ENCODE peak calls at places on chromosomes 2 and 18, in seven cellular contexts. One of them, this sample, is unnamed.

GRCh38 chr2:9053534-9053931 is 50.0 kb upstream of the MBOAT2 start:
- DNase-seq in K562: no peak
- DNase-seq in HepG2: no peak
- DNase-seq in HCT116: no peak
- DNase-seq in HL-60: no peak
- DNase-seq in GM12878: no peak
- DNase-seq in GM23338: no peak
- DNase-seq in this sample: no peak

GRCh38 chr2:10497797-10498251 is 49.7 kb upstream of the ODC1 start:
- DNase-seq in HepG2: peak
- DNase-seq in GM12878: no peak
- DNase-seq in K562: peak
- DNase-seq in HCT116: peak
- DNase-seq in HL-60: peak
- DNase-seq in GM23338: no peak
- DNase-seq in this sample: no peak

GRCh38 chr2:178449700-178450573 is 1.0 kb downstream of the PRKRA start:
- DNase-seq in HepG2: peak
- DNase-seq in HCT116: no peak
- DNase-seq in K562: no peak
- DNase-seq in HL-60: peak
- DNase-seq in GM12878: no peak
- DNase-seq in GM23338: no peak
- DNase-seq in this sample: no peak

GRCh38 chr18:944440-944839 is 39.8 kb downstream of the ADCYAP1 start:
- DNase-seq in K562: no peak
- DNase-seq in GM23338: no peak
- DNase-seq in HL-60: no peak
- DNase-seq in GM12878: no peak
- DNase-seq in HCT116: no peak
- DNase-seq in HepG2: no peak
- DNase-seq in this sample: no peak

GRCh38 chr2:61361068-61361467 is 109.8 kb downstream of the USP34 start:
- DNase-seq in K562: no peak
- DNase-seq in GM12878: no peak
- DNase-seq in HepG2: no peak
- DNase-seq in HCT116: no peak
- DNase-seq in HL-60: no peak
- DNase-seq in GM23338: no peak
- DNase-seq in this sample: no peak

GRCh38 chr18:23143059-23143831 is 8.0 kb downstream of the CABLES1 start:
- DNase-seq in HCT116: peak
- DNase-seq in GM23338: no peak
- DNase-seq in K562: no peak
- DNase-seq in GM12878: no peak
- DNase-seq in HepG2: no peak
- DNase-seq in HL-60: peak
- DNase-seq in this sample: no peak

GRCh38 chr18:64851796-64852195 is 702.9 kb upstream of the LINC00305 start:
- DNase-seq in HCT116: no peak
- DNase-seq in HepG2: no peak
- DNase-seq in K562: no peak
- DNase-seq in GM12878: no peak
- DNase-seq in GM23338: no peak
- DNase-seq in HL-60: no peak
- DNase-seq in this sample: no peak

GRCh38 chr18:6363216-6363615 is 51.5 kb downstream of the L3MBTL4 start:
- DNase-seq in HepG2: no peak
- DNase-seq in GM23338: no peak
- DNase-seq in HL-60: no peak
- DNase-seq in HCT116: no peak
- DNase-seq in K562: no peak
- DNase-seq in GM12878: peak
- DNase-seq in this sample: no peak

GRCh38 chr2:75483878-75484277 is 76.9 kb downstream of the EVA1A start:
- DNase-seq in HCT116: no peak
- DNase-seq in GM23338: no peak
- DNase-seq in GM12878: no peak
- DNase-seq in HepG2: no peak
- DNase-seq in K562: no peak
- DNase-seq in HL-60: no peak
- DNase-seq in this sample: no peak

GRCh38 chr2:66235408-66235807 is 199.5 kb upstream of the MEIS1 start:
- DNase-seq in GM23338: no peak
- DNase-seq in K562: no peak
- DNase-seq in GM12878: no peak
- DNase-seq in HL-60: no peak
- DNase-seq in HepG2: no peak
- DNase-seq in HCT116: no peak
- DNase-seq in this sample: no peak

GRCh38 chr2:127097841-127098651 is 8.9 kb downstream of the BIN1 start:
- DNase-seq in HepG2: no peak
- DNase-seq in GM12878: no peak
- DNase-seq in K562: no peak
- DNase-seq in GM23338: no peak
- DNase-seq in HL-60: no peak
- DNase-seq in HCT116: no peak
- DNase-seq in this sample: no peak

GRCh38 chr2:26457241-26457666 is 20.7 kb downstream of the OTOF start:
- DNase-seq in GM23338: no peak
- DNase-seq in K562: no peak
- DNase-seq in HL-60: no peak
- DNase-seq in GM12878: no peak
- DNase-seq in HepG2: no peak
- DNase-seq in HCT116: no peak
- DNase-seq in this sample: no peak

GRCh38 chr18:46250084-46250811 is 146.1 kb downstream of the HAUS1 start:
- DNase-seq in K562: no peak
- DNase-seq in GM12878: peak
- DNase-seq in GM23338: peak
- DNase-seq in HepG2: no peak
- DNase-seq in HL-60: peak
- DNase-seq in HCT116: peak
- DNase-seq in this sample: no peak

GRCh38 chr2:10059552-10060335 is 16.4 kb downstream of the KLF11 start:
- DNase-seq in HepG2: no peak
- DNase-seq in GM12878: no peak
- DNase-seq in GM23338: no peak
- DNase-seq in HL-60: no peak
- DNase-seq in HCT116: no peak
- DNase-seq in K562: no peak
- DNase-seq in this sample: no peak

GRCh38 chr18:28281400-28281799 is 104.5 kb upstream of the CDH2 start:
- DNase-seq in GM23338: peak
- DNase-seq in HCT116: no peak
- DNase-seq in HepG2: no peak
- DNase-seq in K562: no peak
- DNase-seq in HL-60: no peak
- DNase-seq in GM12878: no peak
- DNase-seq in this sample: no peak

GRCh38 chr2:70247364-70248144 is 874 bp downstream of the TIA1 start:
- DNase-seq in HL-60: no peak
- DNase-seq in GM12878: no peak
- DNase-seq in HepG2: no peak
- DNase-seq in HCT116: no peak
- DNase-seq in GM23338: no peak
- DNase-seq in K562: no peak
- DNase-seq in this sample: no peak

GRCh38 chr2:80329491-80329890 is 24.9 kb upstream of the LRRTM1 start:
- DNase-seq in GM12878: no peak
- DNase-seq in HL-60: no peak
- DNase-seq in HCT116: no peak
- DNase-seq in HepG2: no peak
- DNase-seq in GM23338: no peak
- DNase-seq in K562: no peak
- DNase-seq in this sample: no peak

GRCh38 chr2:236512902-236513433 is 56.7 kb upstream of the ACKR3 start:
- DNase-seq in HL-60: peak
- DNase-seq in K562: peak
- DNase-seq in HepG2: peak
- DNase-seq in GM23338: peak
- DNase-seq in HCT116: peak
- DNase-seq in GM12878: peak
- DNase-seq in this sample: peak

GRCh38 chr2:10631405-10631804 is 58.4 kb downstream of the NOL10 start:
- DNase-seq in GM12878: no peak
- DNase-seq in HCT116: no peak
- DNase-seq in K562: no peak
- DNase-seq in HL-60: no peak
- DNase-seq in HepG2: no peak
- DNase-seq in GM23338: no peak
- DNase-seq in this sample: no peak

GRCh38 chr2:29374823-29375222 is 259.6 kb downstream of the CLIP4 start:
- DNase-seq in K562: no peak
- DNase-seq in GM23338: peak
- DNase-seq in HepG2: no peak
- DNase-seq in HL-60: no peak
- DNase-seq in GM12878: no peak
- DNase-seq in HCT116: no peak
- DNase-seq in this sample: no peak

GRCh38 chr18:12460874-12461273 is 53.1 kb downstream of the PRELID3A start:
- DNase-seq in GM12878: no peak
- DNase-seq in HepG2: peak
- DNase-seq in HCT116: no peak
- DNase-seq in GM23338: no peak
- DNase-seq in HL-60: no peak
- DNase-seq in K562: no peak
- DNase-seq in this sample: no peak

GRCh38 chr2:19102696-19103403 is 255.6 kb downstream of the OSR1 start:
- DNase-seq in GM12878: no peak
- DNase-seq in GM23338: no peak
- DNase-seq in HCT116: no peak
- DNase-seq in K562: no peak
- DNase-seq in HL-60: no peak
- DNase-seq in HepG2: no peak
- DNase-seq in this sample: no peak
- TF ChIP-seq POLR2AphosphoS5 in GM12878: no peak
- TF ChIP-seq POLR2AphosphoS5 in GM23338: no peak
- TF ChIP-seq POLR2AphosphoS5 in HCT116: no peak
- TF ChIP-seq POLR2AphosphoS5 in K562: no peak
- TF ChIP-seq POLR2AphosphoS5 in HL-60: no peak
- TF ChIP-seq POLR2AphosphoS5 in HepG2: no peak
- TF ChIP-seq POLR2AphosphoS5 in this sample: no peak

GRCh38 chr2:46350030-46350699 is 53.0 kb downstream of the EPAS1 start:
- DNase-seq in GM23338: no peak
- DNase-seq in HepG2: no peak
- DNase-seq in K562: no peak
- DNase-seq in GM12878: no peak
- DNase-seq in HCT116: no peak
- DNase-seq in HL-60: no peak
- DNase-seq in this sample: no peak

GRCh38 chr2:46347649-46348280 is 50.6 kb downstream of the EPAS1 start:
- DNase-seq in GM12878: no peak
- DNase-seq in HL-60: no peak
- DNase-seq in K562: no peak
- DNase-seq in HepG2: no peak
- DNase-seq in HCT116: no peak
- DNase-seq in GM23338: no peak
- DNase-seq in this sample: no peak

GRCh38 chr2:46346719-46347118 is 49.5 kb downstream of the EPAS1 start:
- DNase-seq in HL-60: no peak
- DNase-seq in K562: no peak
- DNase-seq in GM23338: no peak
- DNase-seq in GM12878: no peak
- DNase-seq in HCT116: no peak
- DNase-seq in HepG2: no peak
- DNase-seq in this sample: no peak

GRCh38 chr2:46351388-46352141 is 54.4 kb downstream of the EPAS1 start:
- DNase-seq in K562: no peak
- DNase-seq in HL-60: no peak
- DNase-seq in GM12878: no peak
- DNase-seq in GM23338: peak
- DNase-seq in HepG2: no peak
- DNase-seq in HCT116: no peak
- DNase-seq in this sample: no peak

DNA sequence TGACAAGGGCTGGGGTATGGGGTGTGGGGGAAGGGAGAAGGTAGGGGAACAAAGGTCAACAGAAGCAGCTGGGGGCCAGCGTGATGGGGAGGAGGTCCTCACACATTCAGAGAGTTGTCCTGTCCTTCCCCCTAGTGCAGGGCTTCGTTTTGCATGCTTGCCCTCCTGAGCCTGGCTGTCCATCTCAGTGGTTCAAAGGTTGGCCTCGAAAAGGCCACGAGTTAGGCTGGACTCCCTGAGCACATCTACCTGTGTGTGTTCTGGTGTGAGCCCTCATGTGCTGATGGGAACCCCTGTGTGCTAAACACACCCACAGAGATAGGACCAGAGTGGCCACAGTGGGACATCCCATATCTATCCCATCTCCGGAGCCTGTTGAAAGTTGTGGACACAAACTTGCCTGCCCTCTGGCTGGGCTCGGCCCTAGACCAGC is 51.9 kb downstream of the EPAS1 start:
- DNase-seq in K562: no peak
- DNase-seq in HepG2: peak
- DNase-seq in HL-60: no peak
- DNase-seq in GM23338: no peak
- DNase-seq in HCT116: no peak
- DNase-seq in GM12878: no peak
- DNase-seq in this sample: no peak
- TF ChIP-seq REST in K562: no peak
- TF ChIP-seq REST in HepG2: no peak
- TF ChIP-seq REST in HL-60: no peak
- TF ChIP-seq REST in GM23338: no peak
- TF ChIP-seq REST in HCT116: no peak
- TF ChIP-seq REST in GM12878: no peak
- TF ChIP-seq REST in this sample: no peak

DNA sequence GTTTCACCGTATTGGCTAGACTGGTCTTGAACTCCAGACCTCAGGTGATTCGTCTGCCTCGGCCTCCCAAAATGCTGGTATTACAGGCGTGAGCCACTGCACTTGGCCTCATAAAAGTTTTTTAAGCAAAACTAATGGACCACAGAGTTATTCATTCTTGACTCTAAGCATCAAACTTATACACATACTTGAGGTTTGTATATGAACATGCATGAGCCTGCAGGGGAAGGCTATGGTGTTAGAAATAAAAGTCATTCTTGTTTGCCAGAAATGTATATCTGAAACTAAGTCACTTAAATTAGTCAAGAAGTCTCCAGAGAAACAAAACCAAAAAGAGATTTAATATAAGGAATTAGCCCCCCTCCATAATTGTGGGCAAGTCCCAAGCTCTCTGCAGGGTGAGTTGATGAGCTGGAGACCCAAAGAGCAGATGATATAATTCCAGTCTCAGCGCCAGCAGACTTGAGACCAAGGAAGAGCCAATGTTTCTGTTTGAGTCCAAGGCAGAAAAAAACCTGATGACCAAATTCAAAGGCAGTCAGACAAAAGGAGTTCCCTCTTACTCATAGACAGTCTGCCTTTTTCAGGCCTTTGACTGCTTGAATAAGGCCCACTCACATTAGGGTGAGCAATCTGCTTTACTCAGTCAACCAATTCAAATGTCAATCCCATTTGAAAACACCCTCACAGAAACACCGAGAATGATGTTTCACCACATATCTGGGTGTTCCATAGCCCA is 69.0 kb upstream of the DSG1 start:
- DNase-seq in HepG2: no peak
- DNase-seq in HCT116: no peak
- DNase-seq in GM23338: no peak
- DNase-seq in GM12878: no peak
- DNase-seq in HL-60: no peak
- DNase-seq in K562: no peak
- DNase-seq in this sample: no peak
- TF ChIP-seq POLR2AphosphoS5 in HepG2: no peak
- TF ChIP-seq POLR2AphosphoS5 in HCT116: no peak
- TF ChIP-seq POLR2AphosphoS5 in GM23338: no peak
- TF ChIP-seq POLR2AphosphoS5 in GM12878: no peak
- TF ChIP-seq POLR2AphosphoS5 in HL-60: no peak
- TF ChIP-seq POLR2AphosphoS5 in K562: no peak
- TF ChIP-seq POLR2AphosphoS5 in this sample: no peak

GRCh38 chr2:159349674-159350299 is 63.3 kb upstream of the WDSUB1 start:
- DNase-seq in K562: no peak
- DNase-seq in HCT116: peak
- DNase-seq in HepG2: no peak
- DNase-seq in GM12878: no peak
- DNase-seq in HL-60: no peak
- DNase-seq in GM23338: no peak
- DNase-seq in this sample: peak
- TF ChIP-seq REST in K562: no peak
- TF ChIP-seq REST in HCT116: no peak
- TF ChIP-seq REST in HepG2: no peak
- TF ChIP-seq REST in GM12878: no peak
- TF ChIP-seq REST in HL-60: no peak
- TF ChIP-seq REST in GM23338: no peak
- TF ChIP-seq REST in this sample: no peak

This sample was measured in Panc1.